ENCODE peak calls at places on chromosomes 6 and 20, in five cellular contexts. I, R, L, X and Z are unnamed samples.

GRCh38 chr6:12748815-12749521 is 32.4 kb downstream of the PHACTR1 start:
- DNase-seq in I (no peak), R (peak; percentile 15), L (no peak), X (no peak), Z (no peak)

GRCh38 chr6:13248953-13249432 is 79.3 kb downstream of the TBC1D7 start:
- DNase-seq in I (no peak), R (no peak), L (no peak), X (no peak), Z (no peak)

GRCh38 chr20:19774086-19774933 is 16.3 kb downstream of the RIN2 start:
- DNase-seq in I (no peak), R (no peak), L (no peak), X (no peak), Z (no peak)

GRCh38 chr6:9732056-9732455 is 682.8 kb downstream of the TFAP2A start:
- DNase-seq in I (no peak), R (no peak), L (no peak), X (no peak), Z (no peak)

GRCh38 chr20:57591289-57592229 is 28.7 kb downstream of the ZBP1 start:
- DNase-seq in I (no peak), R (no peak), L (no peak), X (no peak), Z (no peak)

GRCh38 chr20:33441142-33441955 is 2.2 kb downstream of the SNTA1 start:
- DNase-seq in I (no peak), R (no peak), L (no peak), X (no peak), Z (no peak)

GRCh38 chr6:108591040-108591816 is 30.5 kb downstream of the FOXO3 start:
- DNase-seq in I (no peak), R (no peak), L (no peak), X (no peak), Z (no peak)

GRCh38 chr20:9280654-9281053 is 211.8 kb downstream of the PLCB4 start:
- DNase-seq in I (no peak), R (no peak), L (no peak), X (no peak), Z (no peak)

GRCh38 chr6:143569035-143569434 is 57.5 kb upstream of the FUCA2 start:
- DNase-seq in I (no peak), R (no peak), L (no peak), X (no peak), Z (no peak)

GRCh38 chr6:31874084-31874670 is 4.6 kb downstream of the SLC44A4 start:
- DNase-seq in I (no peak), R (no peak), L (no peak), X (no peak), Z (no peak)

GRCh38 chr20:47929368-47930115 is 144.3 kb upstream of the SULF2 start:
- DNase-seq in I (no peak), R (no peak), L (no peak), X (peak; percentile 90), Z (no peak)